ENCODE peak calls at places on chromosome 17, in four cellular contexts. J, M, O and A are unnamed samples. For H3K4me1, the result is how much of the 10 kb centered on the place peaks cover.

GRCh38 chr17:45948498-45948880 is 50.6 kb upstream of the STH start:
- DNase-seq in J (no peak), M (no peak), O (no peak), A (no peak)

GRCh38 chr17:46157443-46158107 is 35.7 kb downstream of the KANSL1 start:
- DNase-seq in J (no peak), M (no peak), O (no peak), A (no peak)

GRCh38 chr17:34755371-34755770 is 176.0 kb downstream of the TMEM132E start:
- DNase-seq in J (no peak), M (no peak), O (no peak), A (no peak)

GRCh38 chr17:10824874-10825273 is 13.0 kb downstream of the PIRT start:
- DNase-seq in J (no peak), M (no peak), O (no peak), A (no peak)

GRCh38 chr17:65055708-65056638 is 567 bp downstream of the GNA13 start:
- DNase-seq in J (peak), M (peak), O (peak), A (peak)

GRCh38 chr17:9371019-9371418 is 204.6 kb downstream of the STX8 start:
- DNase-seq in J (peak), M (peak), O (no peak), A (no peak)

GRCh38 chr17:17043668-17044226 is 1.5 kb downstream of the MPRIP start:
- DNase-seq in J (peak), M (no peak), O (no peak), A (peak)

GRCh38 chr17:34207572-34207971 is 47.5 kb upstream of the CCL2 start:
- DNase-seq in J (no peak), M (no peak), O (no peak), A (no peak)

GRCh38 chr17:79830303-79830702 is 8.9 kb downstream of the CBX4 start:
- DNase-seq in J (no peak), M (no peak), O (no peak), A (peak)

GRCh38 chr17:79859676-79860615 is 20.7 kb upstream of the CBX4 start:
- DNase-seq in J (no peak), M (no peak), O (no peak), A (no peak)

GRCh38 chr17:28416703-28417311 is 10.8 kb upstream of the SLC46A1 start:
- DNase-seq in J (peak), M (peak), O (peak), A (no peak)

GRCh38 chr17:60130466-60130865 is 19.3 kb upstream of the CA4 start:
- DNase-seq in J (no peak), M (no peak), O (no peak), A (no peak)

GRCh38 chr17:17204041-17204591 is 2.0 kb downstream of the PLD6 start:
- DNase-seq in J (no peak), M (no peak), O (no peak), A (peak)

GRCh38 chr17:76138234-76138895 is 2.7 kb downstream of the FOXJ1 start:
- DNase-seq in J (no peak), M (no peak), O (no peak), A (no peak)

GRCh38 chr17:16286947-16287562 is 66.2 kb downstream of the CENPV start:
- DNase-seq in J (no peak), M (no peak), O (no peak), A (peak)

GRCh38 chr17:16215002-16215272 is 397 bp downstream of the NCOR1 start:
- DNase-seq in J (no peak), M (peak), O (no peak), A (peak)

GRCh38 chr17:51154176-51154575 is 817 bp downstream of the NME1 start:
- DNase-seq in J (no peak), M (no peak), O (no peak), A (no peak)

GRCh38 chr17:72502111-72502939 is 381.5 kb downstream of the SOX9 start:
- DNase-seq in J (no peak), M (no peak), O (no peak), A (peak)

GRCh38 chr17:77425791-77426641 is 285.2 kb downstream of the SEC14L1 start:
- DNase-seq in J (peak), M (peak), O (peak), A (no peak)

GRCh38 chr17:60425626-60426025 is 3.3 kb downstream of the CHCT1 start:
- DNase-seq in J (no peak), M (no peak), O (no peak), A (no peak)

GRCh38 chr17:62676952-62677596 is 49.6 kb downstream of the MRC2 start:
- DNase-seq in J (no peak), M (no peak), O (no peak), A (no peak)

GRCh38 chr17:19508327-19508867 is 25.3 kb upstream of the SLC47A1 start:
- DNase-seq in J (no peak), M (no peak), O (peak), A (peak)

GRCh38 chr17:72302735-72303134 is 181.9 kb downstream of the SOX9 start:
- DNase-seq in J (no peak), M (no peak), O (no peak), A (no peak)

GRCh38 chr17:223723-224471 is 42.4 kb upstream of the DOC2B start:
- DNase-seq in J (no peak), M (no peak), O (no peak), A (no peak)

GRCh38 chr17:45902892-45903346 is 8.6 kb downstream of the MAPT start:
- DNase-seq in J (peak), M (no peak), O (no peak), A (no peak)

GRCh38 chr17:60902399-60902798 is 224.7 kb downstream of the BCAS3 start:
- DNase-seq in J (no peak), M (no peak), O (no peak), A (no peak)

GRCh38 chr17:73589096-73589980 is 54.9 kb downstream of the SDK2 start:
- DNase-seq in J (no peak), M (no peak), O (no peak), A (no peak)

GRCh38 chr17:77901476-77901875 is 57.0 kb upstream of the TNRC6C start:
- DNase-seq in J (no peak), M (no peak), O (no peak), A (peak)

GRCh38 chr17:65228734-65229390 is 91.7 kb downstream of the RGS9 start:
- DNase-seq in J (peak), M (no peak), O (peak), A (no peak)

GRCh38 chr17:67365762-67366192 is 600 bp downstream of the PSMD12 start:
- DNase-seq in J (peak), M (peak), O (no peak), A (no peak)

GRCh38 chr17:63439682-63440081 is 6.4 kb downstream of the CYB561 start:
- DNase-seq in J (peak), M (no peak), O (no peak), A (no peak)

GRCh38 chr17:63116967-63117366 is 150.9 kb downstream of the TANC2 start:
- DNase-seq in J (no peak), M (no peak), O (no peak), A (no peak)

GRCh38 chr17:78674595-78675315 is 97.6 kb upstream of the DNAH17 start:
- DNase-seq in J (no peak), M (no peak), O (no peak), A (no peak)

GRCh38 chr17:78935419-78936323 is 10.5 kb upstream of the TIMP2 start:
- DNase-seq in J (peak), M (no peak), O (no peak), A (peak)

GRCh38 chr17:46811978-46812583 is 6.4 kb downstream of the WNT3 start:
- DNase-seq in J (no peak), M (no peak), O (no peak), A (peak)

GRCh38 chr17:72556944-72557826 is 436.4 kb downstream of the SOX9 start:
- DNase-seq in J (peak), M (peak), O (peak), A (peak)

GRCh38 chr17:17425591-17425990 is 51.2 kb upstream of the MED9 start:
- DNase-seq in J (peak), M (no peak), O (no peak), A (no peak)

GRCh38 chr17:39699818-39700147 is at the start of gene ERBB2:
- DNase-seq in J (peak), M (peak), O (no peak), A (peak)

GRCh38 chr17:67050476-67051154 is 6.3 kb downstream of the CACNG1 start:
- DNase-seq in J (no peak), M (no peak), O (no peak), A (no peak)

GRCh38 chr17:81064746-81065475 is 30.0 kb downstream of the BAIAP2 start:
- DNase-seq in J (no peak), M (peak), O (no peak), A (peak)

GRCh38 chr17:81065500-81065899 is 30.5 kb downstream of the BAIAP2 start:
- DNase-seq in J (no peak), M (no peak), O (no peak), A (peak)

GRCh38 chr17:81062014-81062413 is 27.1 kb downstream of the BAIAP2 start:
- DNase-seq in J (no peak), M (no peak), O (no peak), A (no peak)

GRCh38 chr17:81066072-81066471 is 31.1 kb downstream of the BAIAP2 start:
- DNase-seq in J (peak), M (peak), O (no peak), A (no peak)

DNA sequence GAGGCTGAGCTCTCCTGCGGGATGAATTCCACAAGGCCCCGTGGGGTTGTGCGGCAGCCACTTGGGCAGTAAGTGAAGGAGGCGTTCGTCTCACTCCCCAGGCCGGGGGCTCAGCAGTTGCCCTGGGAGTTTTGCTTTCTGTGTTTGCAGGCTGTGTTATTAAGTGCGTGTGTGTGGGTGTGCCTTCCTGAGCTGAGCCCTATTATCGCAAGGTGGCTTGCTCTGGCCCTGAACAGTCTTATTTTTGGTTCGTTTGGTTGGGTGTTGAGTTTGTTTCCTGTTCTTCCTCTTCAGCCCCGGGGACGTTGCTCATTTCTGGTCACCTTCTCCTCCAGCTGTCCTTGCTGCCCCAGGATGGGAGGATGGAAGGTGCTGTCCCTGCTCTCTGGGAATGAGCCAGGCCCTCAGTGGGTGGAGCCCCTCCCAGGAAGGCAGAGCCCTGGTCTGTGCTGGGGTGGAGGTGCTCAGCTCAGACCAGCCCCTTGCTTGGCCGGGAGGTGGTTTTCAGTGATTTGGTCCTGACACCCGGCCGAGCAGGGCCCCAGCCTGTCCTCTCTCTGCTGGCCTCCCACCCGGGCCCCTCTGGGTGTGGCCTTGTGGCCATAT is 28.6 kb downstream of the BAIAP2 start:
- DNase-seq in J (no peak), M (peak), O (no peak), A (no peak)
- H3K4me1 ChIP-seq in J (under half), M (under half), O (under half), A (under half)

DNA sequence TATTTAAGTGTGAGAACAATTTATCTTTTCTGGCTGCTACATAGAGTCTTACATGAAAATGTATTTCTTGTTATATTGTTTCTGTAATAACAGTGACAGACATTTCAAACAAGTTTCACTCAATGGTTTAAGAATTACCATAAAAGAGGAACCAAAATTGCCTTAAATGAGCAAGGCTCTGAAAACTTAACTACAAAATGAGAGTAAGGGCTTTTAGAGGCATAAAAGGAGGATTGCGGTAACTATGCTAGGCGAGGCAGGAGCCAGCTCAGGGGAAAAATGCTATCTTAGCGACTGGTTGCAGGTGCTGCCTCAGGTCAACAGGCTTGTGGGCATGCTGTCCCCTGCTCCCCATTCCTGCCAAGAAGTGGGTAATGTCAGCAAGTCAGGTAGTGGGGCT is 81.7 kb upstream of the MSI2 start:
- DNase-seq in J (no peak), M (no peak), O (no peak), A (no peak)
- H3K4me1 ChIP-seq in J (under half), M (under half), O (under half), A (under half)

GRCh38 chr17:30570596-30571265 is 93.5 kb downstream of the GOSR1 start:
- DNase-seq in J (no peak), M (no peak), O (no peak), A (no peak)
- H3K4me1 ChIP-seq in J (under half), M (under half), O (under half), A (under half)

GRCh38 chr17:12099412-12099811 is 78.7 kb downstream of the MAP2K4 start:
- DNase-seq in J (no peak), M (no peak), O (no peak), A (no peak)

GRCh38 chr17:12095522-12095921 is 74.8 kb downstream of the MAP2K4 start:
- DNase-seq in J (no peak), M (no peak), O (no peak), A (no peak)

GRCh38 chr17:12098568-12098967 is 77.9 kb downstream of the MAP2K4 start:
- DNase-seq in J (no peak), M (no peak), O (no peak), A (no peak)

GRCh38 chr17:12094336-12094735 is 73.7 kb downstream of the MAP2K4 start:
- DNase-seq in J (no peak), M (no peak), O (no peak), A (no peak)

GRCh38 chr17:12097326-12097725 is 76.6 kb downstream of the MAP2K4 start:
- DNase-seq in J (no peak), M (no peak), O (no peak), A (no peak)
- H3K4me1 ChIP-seq in J (under half), M (under half), O (under half), A (under half)

DNA sequence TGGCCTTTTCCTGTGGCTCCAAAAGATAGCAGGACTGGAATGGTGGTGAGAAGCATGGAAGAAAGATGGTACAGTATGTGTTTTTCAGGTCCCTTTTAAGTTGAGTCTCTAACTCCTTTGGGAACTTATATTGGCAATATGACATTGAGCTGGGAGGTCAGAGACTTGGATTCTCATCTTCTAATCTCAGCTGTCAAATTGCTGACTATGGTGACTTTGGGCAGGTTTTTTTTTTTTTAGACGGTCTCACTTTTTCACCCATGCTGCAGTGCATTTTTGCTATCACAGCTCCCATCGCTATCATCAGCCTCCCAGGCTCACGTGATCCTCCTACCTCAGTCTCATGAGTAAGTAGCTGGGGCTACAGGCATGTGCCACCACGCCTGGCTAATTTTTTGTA is 15.1 kb upstream of the CDK5R1 start:
- DNase-seq in J (no peak), M (no peak), O (no peak), A (no peak)
- H3K4me1 ChIP-seq in J (under half), M (under half), O (under half), A (under half)

GRCh38 chr17:41660221-41660711 is 28.4 kb upstream of the EIF1 start:
- DNase-seq in J (no peak), M (no peak), O (no peak), A (no peak)
- H3K4me1 ChIP-seq in J (under half), M (under half), O (under half), A (under half)

DNA sequence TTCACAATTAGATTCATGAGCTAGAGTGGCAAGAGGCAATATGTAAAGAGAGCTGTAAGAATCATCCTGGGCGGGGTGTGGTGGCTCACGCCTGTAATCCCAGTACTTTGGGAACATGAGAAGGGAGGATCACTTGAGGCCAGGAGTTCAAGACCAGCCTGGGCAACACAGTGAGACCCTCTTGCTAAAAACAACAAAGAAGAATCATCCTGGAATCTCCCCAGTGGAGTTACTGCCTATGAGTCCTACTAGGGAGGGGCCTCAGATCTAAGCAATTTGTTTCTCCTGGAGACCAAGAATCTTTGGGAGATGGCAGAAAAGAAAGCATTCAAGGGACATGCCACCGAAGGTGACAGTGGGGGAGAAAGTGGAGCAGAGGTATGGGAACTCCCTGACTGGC is 119.1 kb downstream of the HIC1 start:
- DNase-seq in J (no peak), M (no peak), O (no peak), A (no peak)
- H3K4me1 ChIP-seq in J (under half), M (under half), O (under half), A (under half)